ENCODE peak calls at places on chromosome 16, in four cellular contexts. A is SK-N-SH, I is K562, T is HepG2. P is an unnamed sample.

GRCh38 chr16:23408242-23409201 is 44.5 kb downstream of the COG7 start:
- DNase-seq in A (peak; percentile 55), T (no peak), I (no peak), P (no peak)

GRCh38 chr16:89017956-89018604 is 41.1 kb upstream of the CBFA2T3 start:
- DNase-seq in A (no peak), T (no peak), I (no peak), P (no peak)

GRCh38 chr16:63442246-63442645 is 1406.0 kb upstream of the CDH8 start:
- DNase-seq in A (no peak), T (no peak), I (no peak), P (no peak)

GRCh38 chr16:26765087-26765486 is 301.6 kb upstream of the C16orf82 start:
- DNase-seq in I (peak; percentile 28), A (peak; percentile 14), T (peak; percentile 13), P (no peak)

GRCh38 chr16:66898207-66898606 is 17.9 kb downstream of the PDP2 start:
- DNase-seq in A (no peak), T (no peak), I (no peak), P (no peak)

GRCh38 chr16:77744136-77744535 is 21.8 kb downstream of the NUDT7 start:
- DNase-seq in T (no peak), A (no peak), I (no peak), P (no peak)

GRCh38 chr16:85998868-85999729 is 100.1 kb downstream of the IRF8 start:
- DNase-seq in I (no peak), T (no peak), A (no peak), P (no peak)

GRCh38 chr16:85398050-85398451 is 215.1 kb upstream of the GSE1 start:
- DNase-seq in I (no peak), A (no peak), T (no peak), P (no peak)

GRCh38 chr16:70592106-70592571 is 54.2 kb upstream of the IL34 start:
- DNase-seq in A (no peak), I (no peak), T (no peak), P (no peak)

GRCh38 chr16:54370653-54371052 is 84.1 kb upstream of the IRX3 start:
- DNase-seq in I (peak; percentile 34), A (no peak), T (no peak), P (no peak)

GRCh38 chr16:82756283-82756599 is 129.5 kb downstream of the CDH13 start:
- DNase-seq in T (no peak), A (no peak), I (no peak), P (no peak)
- TF ChIP-seq ZBTB33 in T (no peak), A (no peak), I (no peak), P (no peak)

GRCh38 chr16:20026673-20027072 is 47.0 kb downstream of the GPR139 start:
- DNase-seq in I (no peak), T (no peak), A (no peak), P (no peak)

GRCh38 chr16:20020083-20020482 is 53.6 kb downstream of the GPR139 start:
- DNase-seq in T (no peak), A (no peak), I (no peak), P (no peak)

GRCh38 chr16:20020976-20021375 is 52.7 kb downstream of the GPR139 start:
- DNase-seq in I (no peak), T (no peak), A (no peak), P (no peak)

GRCh38 chr16:20023190-20023589 is 50.5 kb downstream of the GPR139 start:
- DNase-seq in T (peak; percentile 32), A (no peak), I (no peak), P (no peak)
- TF ChIP-seq GABPA in T (no peak), A (no peak), I (no peak), P (no peak)

DNA sequence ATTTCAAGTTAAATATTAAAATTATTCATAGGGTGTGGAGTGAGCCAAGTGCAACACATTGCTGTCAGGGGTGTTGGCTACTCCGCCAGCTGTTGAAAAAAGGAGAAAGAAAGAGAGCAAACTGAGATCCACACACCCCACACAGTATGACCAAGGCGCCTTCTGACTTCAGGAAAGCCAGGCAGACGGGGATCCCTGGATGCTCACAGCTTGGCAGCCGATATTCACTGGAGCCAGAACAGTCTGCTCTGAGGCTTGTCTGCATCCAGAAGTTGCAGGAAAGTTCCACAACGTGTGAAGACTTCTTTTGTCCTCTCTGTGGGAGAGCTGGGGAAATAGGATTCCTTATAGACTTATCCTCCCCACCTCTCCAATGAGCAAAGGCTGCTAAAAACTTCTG is 9.2 kb downstream of the CHD9NB start:
- DNase-seq in T (no peak), I (no peak), A (no peak), P (no peak)
- TF ChIP-seq ZBTB33 in T (no peak), I (no peak), A (no peak), P (no peak)

DNA sequence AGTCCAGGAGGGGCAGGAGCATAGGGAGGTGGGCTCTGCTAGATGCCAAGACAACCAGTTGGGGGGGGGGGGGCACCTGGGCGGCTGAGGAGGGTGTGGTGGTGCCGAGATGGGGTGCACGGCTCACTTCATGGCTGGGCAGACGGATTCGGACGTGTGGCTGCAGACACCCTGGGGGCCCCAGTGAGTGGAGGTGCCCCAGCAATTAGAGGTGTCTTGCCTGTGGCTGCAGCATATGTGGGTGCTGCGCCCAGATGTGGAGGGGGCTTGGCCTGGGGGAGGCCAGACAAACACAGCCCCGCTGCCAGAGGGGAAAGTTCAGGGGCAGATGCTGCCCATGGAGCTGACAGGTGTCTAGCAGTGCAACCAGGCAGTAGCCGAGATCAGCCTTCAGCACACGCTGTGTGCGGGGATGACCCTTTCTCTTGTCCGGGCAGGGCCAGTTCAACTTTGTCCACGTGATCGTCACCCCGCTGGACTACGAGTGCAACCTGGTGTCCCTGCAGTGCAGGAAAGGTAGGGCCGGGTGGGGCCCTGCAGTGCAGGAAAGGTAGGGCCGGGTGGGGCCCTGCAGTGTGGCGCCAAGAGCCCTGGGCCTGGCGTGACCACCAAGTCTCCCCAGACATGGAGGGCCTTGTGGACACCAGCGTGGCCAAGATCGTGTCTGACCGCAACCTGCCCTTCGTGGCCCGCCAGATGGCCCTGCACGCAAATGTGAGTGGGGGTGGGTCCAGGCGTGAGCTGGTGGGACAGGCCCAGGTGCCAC is 39.8 kb downstream of the TSC2 start:
- DNase-seq in I (no peak), T (no peak), A (no peak), P (no peak)
- TF ChIP-seq GABPA in I (no peak), T (no peak), A (no peak), P (no peak)

GRCh38 chr16:4291699-4292098 is 18.9 kb upstream of the TFAP4 start:
- DNase-seq in I (no peak), T (no peak), A (no peak), P (no peak)
- TF ChIP-seq ZBTB33 in I (no peak), T (no peak), A (no peak), P (no peak)

GRCh38 chr16:10558746-10559641 is 21.4 kb downstream of the EMP2 start:
- DNase-seq in A (no peak), T (no peak), I (no peak), P (no peak)
- TF ChIP-seq GABPA in A (no peak), T (no peak), I (no peak), P (no peak)

DNA sequence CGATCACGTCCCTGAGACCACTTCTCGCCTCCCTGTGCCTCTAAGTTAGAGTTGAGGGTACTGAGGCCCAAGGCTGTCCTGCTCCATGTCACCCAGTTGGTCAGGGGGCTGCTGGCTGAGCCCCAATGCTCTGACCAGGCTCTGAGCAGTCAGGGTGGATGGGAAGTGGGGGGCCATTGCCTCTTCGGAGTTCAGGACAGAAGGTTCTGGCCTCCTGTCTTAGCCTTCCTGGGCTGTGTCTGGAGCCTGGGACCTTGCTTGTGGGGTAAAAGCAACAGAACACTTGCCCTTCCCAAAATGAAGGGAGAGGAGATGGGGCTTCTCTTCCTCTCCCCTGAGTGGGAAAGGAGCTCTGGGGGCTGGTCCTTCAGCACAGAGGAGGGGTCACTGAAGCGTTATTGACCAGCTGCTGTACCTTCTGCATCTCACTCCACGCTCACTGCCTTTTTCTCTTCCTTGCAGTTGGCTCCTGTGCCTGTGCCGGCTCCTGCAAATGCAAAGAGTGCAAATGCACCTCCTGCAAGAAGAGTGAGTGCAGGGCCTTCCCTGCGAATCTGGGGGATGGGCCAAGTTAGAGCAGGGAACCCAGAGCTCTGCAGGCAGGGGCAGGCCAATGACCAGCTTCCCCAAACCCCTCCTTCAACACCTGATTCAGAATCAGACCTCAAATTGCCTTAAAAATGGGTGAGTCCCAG is 580 bp downstream of the MT1X start:
- DNase-seq in A (no peak), I (no peak), T (no peak), P (no peak)
- TF ChIP-seq ZBTB33 in A (no peak), I (no peak), T (no peak), P (no peak)

DNA sequence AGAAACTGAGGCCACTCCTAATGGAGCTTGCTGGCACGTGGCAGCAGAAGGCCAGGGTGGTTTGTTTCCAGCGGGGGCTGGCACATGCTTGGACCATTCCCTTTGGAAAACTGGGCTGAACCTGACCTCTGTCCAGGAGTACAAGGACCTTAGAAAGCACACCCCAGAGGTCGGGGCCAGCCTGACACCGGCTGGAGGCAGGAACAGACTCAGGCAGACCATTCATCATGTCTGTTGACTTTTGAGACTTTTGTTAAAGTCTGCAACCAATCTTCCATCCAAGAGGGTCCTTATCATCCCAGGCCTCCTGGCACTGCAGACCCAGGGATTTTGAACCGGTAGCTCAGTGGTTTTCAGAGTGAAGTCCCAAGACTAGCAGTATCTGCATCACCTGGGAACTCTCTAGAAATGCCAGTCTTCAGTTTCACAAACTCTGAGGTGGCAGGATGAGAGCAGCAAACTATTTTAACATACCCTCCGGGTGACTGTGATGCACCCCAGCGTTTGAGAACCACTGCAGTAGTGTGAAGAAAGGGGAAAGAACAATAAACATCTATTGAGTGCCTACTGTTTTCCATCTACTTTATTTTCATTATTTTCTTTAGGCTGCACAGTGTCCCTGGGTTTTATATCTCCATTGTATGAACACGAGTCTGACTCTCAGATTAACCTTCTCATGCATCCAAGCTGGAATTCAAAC is 145.3 kb upstream of the PLCG2 start:
- DNase-seq in T (no peak), I (peak; percentile 74), A (no peak), P (no peak)
- TF ChIP-seq GABPA in T (no peak), I (no peak), A (no peak), P (no peak)

DNA sequence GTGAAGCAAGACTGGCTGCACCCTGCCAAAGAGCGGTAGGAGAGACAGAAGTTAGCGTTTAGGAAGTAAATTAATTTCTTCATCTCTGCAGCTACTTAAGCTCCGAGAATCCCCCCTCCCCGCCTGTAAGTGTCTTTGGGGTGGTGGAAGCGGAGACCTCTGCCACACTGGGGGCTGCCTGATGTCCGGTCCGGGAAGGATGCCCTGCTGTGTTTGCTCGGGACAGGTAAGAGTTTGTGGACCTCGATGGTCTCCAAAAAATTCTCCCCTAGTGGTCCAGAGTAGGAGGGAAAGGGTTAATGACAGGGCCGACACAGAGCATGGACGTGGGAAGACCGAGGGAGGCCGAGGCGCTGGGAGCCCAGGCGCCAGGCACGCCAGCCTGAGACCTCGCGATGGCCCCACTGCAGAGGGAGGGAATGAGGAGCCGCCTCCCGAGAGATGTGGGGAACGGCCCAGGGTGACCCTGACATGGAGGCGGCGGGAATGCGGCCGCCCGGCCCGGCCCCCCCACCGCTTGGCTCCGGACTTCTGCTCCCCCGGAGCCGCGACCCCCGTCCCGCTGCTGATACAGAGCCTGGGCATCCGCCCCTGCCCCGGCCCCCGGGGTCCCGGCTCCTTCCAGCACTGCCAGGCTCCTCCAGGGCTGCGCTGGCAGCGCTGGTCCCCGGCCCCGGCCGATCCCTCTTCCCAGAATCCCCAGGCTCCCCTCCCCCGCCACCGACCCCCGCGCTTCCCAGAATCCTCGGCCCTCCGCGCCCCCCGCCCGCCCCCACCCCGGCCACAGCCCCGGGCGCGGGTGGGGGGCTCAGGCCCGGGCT is 680 bp downstream of the ZNF629 start:
- DNase-seq in A (peak; percentile 91), I (peak; percentile 68), T (peak; percentile 60), P (no peak)
- TF ChIP-seq ZBTB33 in A (peak; percentile 60), I (no peak), T (no peak), P (no peak)

P was measured in GM12878.